ENCODE peak calls at places on chromosomes 16 and 17, in seven cellular contexts. L is MM.1S, Z is GM23248, D is neural progenitor cell, Q is PC-3, G is OCI-LY7, K is SK-N-SH. M is an unnamed sample.

GRCh38 chr17:50850640-50851039 is 15.3 kb downstream of the WFIKKN2 start:
- DNase-seq in K (no peak), G (no peak), Z (no peak), Q (no peak), D (no peak), L (no peak), M (no peak)

GRCh38 chr16:84443166-84443802 is 61.2 kb downstream of the MEAK7 start:
- DNase-seq in G (no peak), K (no peak), Z (no peak), L (no peak), Q (no peak), D (no peak), M (no peak)

GRCh38 chr17:57600092-57600491 is 145.0 kb downstream of the CCDC182 start:
- DNase-seq in Q (no peak), G (peak), L (peak), D (no peak), Z (no peak), K (no peak), M (no peak)

GRCh38 chr17:78458739-78459335 is 80.4 kb downstream of the PGS1 start:
- DNase-seq in K (no peak), Z (no peak), G (no peak), Q (no peak), D (no peak), L (no peak), M (no peak)

GRCh38 chr16:8753411-8754054 is 43.9 kb downstream of the TMEM186 start:
- DNase-seq in Q (no peak), L (no peak), G (no peak), D (no peak), K (no peak), Z (no peak), M (no peak)

GRCh38 chr17:15463363-15463762 is 4.1 kb downstream of the CDRT4 start:
- DNase-seq in Z (peak), L (no peak), G (no peak), D (peak), K (no peak), Q (peak), M (peak)

GRCh38 chr16:58339452-58339938 is 44.7 kb upstream of the PRSS54 start:
- DNase-seq in K (peak), L (no peak), Z (peak), G (no peak), Q (peak), D (peak), M (peak)

GRCh38 chr17:81858170-81858966 is 2.0 kb downstream of the P4HB start:
- DNase-seq in L (peak), Z (peak), G (no peak), K (no peak), Q (peak), D (no peak), M (no peak)

GRCh38 chr16:80803341-80804060 is 897 bp downstream of the CDYL2 start:
- DNase-seq in D (peak), L (no peak), G (peak), K (peak), Z (peak), Q (peak), M (peak)

GRCh38 chr17:64779344-64780095 is 117.4 kb upstream of the SMURF2 start:
- DNase-seq in Z (no peak), L (no peak), D (peak), Q (peak), K (no peak), G (no peak), M (peak)

GRCh38 chr16:27867122-27868110 is 196.1 kb downstream of the GSG1L start:
- DNase-seq in D (peak), L (peak), G (peak), Q (peak), K (peak), Z (peak), M (peak)

GRCh38 chr16:8614435-8615029 is 7.0 kb upstream of the METTL22 start:
- DNase-seq in Z (no peak), K (no peak), L (no peak), D (no peak), Q (no peak), G (no peak), M (no peak)

GRCh38 chr17:29090746-29091395 is 47.9 kb downstream of the PIPOX start:
- DNase-seq in D (peak), K (peak), L (no peak), Z (no peak), Q (no peak), G (no peak), M (no peak)

GRCh38 chr17:55735784-55736405 is 13.2 kb upstream of the TMEM100 start:
- DNase-seq in L (peak), Z (peak), K (peak), D (peak), Q (peak), G (peak), M (peak)
- TF ChIP-seq EZH2phosphoT487 in L (no peak), Z (no peak), K (no peak), D (no peak), Q (no peak), G (no peak), M (no peak)

GRCh38 chr16:88941933-88942909 is 34.8 kb downstream of the CBFA2T3 start:
- DNase-seq in G (peak), Z (peak), K (peak), L (no peak), D (peak), Q (no peak), M (peak)

GRCh38 chr16:88943131-88943664 is 33.8 kb downstream of the CBFA2T3 start:
- DNase-seq in L (no peak), K (no peak), Q (no peak), G (peak), Z (no peak), D (no peak), M (no peak)

GRCh38 chr16:88939814-88940195 is 37.2 kb downstream of the CBFA2T3 start:
- DNase-seq in D (no peak), L (no peak), Z (no peak), K (no peak), Q (no peak), G (no peak), M (peak)

GRCh38 chr16:88940196-88941050 is 36.6 kb downstream of the CBFA2T3 start:
- DNase-seq in K (peak), Q (no peak), Z (peak), L (no peak), G (no peak), D (peak), M (peak)

GRCh38 chr16:88941051-88941932 is 35.7 kb downstream of the CBFA2T3 start:
- DNase-seq in Q (no peak), L (no peak), Z (peak), D (peak), G (peak), K (peak), M (peak)
- H3K27ac ChIP-seq in Q (no peak), L (no peak), Z (no peak), D (no peak), G (no peak), K (no peak), M (no peak)

GRCh38 chr16:24974859-24975258 is 40.3 kb downstream of the ARHGAP17 start:
- DNase-seq in D (no peak), G (no peak), L (no peak), Q (no peak), K (no peak), Z (no peak), M (no peak)
- H3K4me2 ChIP-seq in D (no peak), G (peak), L (no peak), Q (no peak), K (no peak), Z (no peak), M (no peak)

GRCh38 chr17:9957244-9957643 is 52.2 kb upstream of the RCVRN start:
- DNase-seq in Q (no peak), G (no peak), Z (no peak), D (no peak), L (no peak), K (no peak), M (no peak)

GRCh38 chr17:9958586-9959281 is 53.7 kb upstream of the RCVRN start:
- DNase-seq in Z (no peak), Q (no peak), D (peak), G (no peak), L (no peak), K (no peak), M (peak)

GRCh38 chr17:9956474-9957131 is 51.5 kb upstream of the RCVRN start:
- DNase-seq in D (no peak), Z (no peak), K (no peak), Q (no peak), L (no peak), G (no peak), M (no peak)

GRCh38 chr17:9959377-9959981 is 54.4 kb upstream of the RCVRN start:
- DNase-seq in Z (peak), Q (peak), D (peak), K (peak), L (no peak), G (peak), M (peak)
- TF ChIP-seq EZH2phosphoT487 in Z (no peak), Q (no peak), D (no peak), K (no peak), L (no peak), G (no peak), M (no peak)

DNA sequence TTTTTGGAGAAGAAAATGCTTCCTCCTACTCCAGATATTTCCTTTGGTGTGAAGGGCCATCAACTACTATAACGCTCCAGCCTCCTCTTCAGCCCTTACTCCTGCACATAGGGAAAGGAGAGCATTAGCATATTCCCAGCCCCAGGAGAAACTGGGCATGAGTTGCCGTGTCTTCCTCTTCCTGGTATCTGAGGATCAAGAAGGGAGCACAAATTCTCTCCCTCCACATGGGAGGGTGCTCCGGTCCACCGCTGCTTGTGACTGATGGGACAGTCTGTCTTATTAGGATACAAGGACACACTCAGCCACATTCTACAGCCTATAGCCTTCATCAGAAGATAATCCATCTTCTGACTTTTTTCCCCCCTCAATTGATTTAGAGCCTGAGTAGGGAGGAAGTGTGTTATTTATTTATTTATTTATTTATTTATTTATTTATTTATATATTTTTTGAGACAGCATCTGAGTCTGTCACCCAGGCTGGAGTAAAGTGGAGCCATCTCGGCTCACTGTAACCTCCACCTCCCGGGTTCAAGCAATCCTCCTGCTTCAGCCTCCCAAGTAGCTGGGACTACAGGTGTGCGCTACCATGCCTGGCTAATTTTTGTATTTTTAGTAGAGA is 16.6 kb upstream of the CYB5B start:
- DNase-seq in L (no peak), Z (no peak), Q (no peak), G (no peak), K (no peak), D (no peak), M (no peak)
- H3K27ac ChIP-seq in L (no peak), Z (no peak), Q (no peak), G (no peak), K (no peak), D (no peak), M (no peak)

DNA sequence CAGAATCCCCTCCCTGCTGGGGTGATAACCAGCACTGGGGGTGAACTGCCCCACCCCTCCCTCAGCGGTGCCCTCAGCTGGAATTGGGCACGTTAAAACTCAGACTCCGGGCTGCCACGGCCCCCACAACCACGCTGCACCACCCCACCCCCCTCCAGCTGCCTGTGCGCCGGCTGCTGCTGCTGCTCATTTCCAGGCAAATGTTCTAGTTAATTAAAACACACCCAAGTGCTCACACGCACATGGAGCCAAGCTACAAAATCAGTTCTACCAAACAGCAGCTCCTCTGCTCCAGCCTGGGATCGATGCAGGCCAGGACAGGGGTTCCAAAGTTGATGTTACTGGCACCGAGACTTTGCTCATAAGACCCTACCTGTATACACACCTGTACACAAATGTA is 180.5 kb downstream of the ZNF423 start:
- DNase-seq in L (no peak), D (no peak), Z (peak), G (no peak), Q (no peak), K (no peak), M (no peak)
- H3K4me2 ChIP-seq in L (no peak), D (no peak), Z (no peak), G (no peak), Q (no peak), K (no peak), M (no peak)

GRCh38 chr17:83065660-83066542 is 13.5 kb upstream of the METRNL start:
- DNase-seq in Q (no peak), K (no peak), G (no peak), Z (no peak), L (no peak), D (no peak), M (no peak)

GRCh38 chr17:83067071-83067717 is 12.2 kb upstream of the METRNL start:
- DNase-seq in G (no peak), Q (no peak), K (no peak), L (no peak), Z (no peak), D (no peak), M (no peak)

GRCh38 chr17:83068641-83069570 is 10.5 kb upstream of the METRNL start:
- DNase-seq in L (peak), Q (no peak), D (no peak), G (no peak), Z (no peak), K (no peak), M (no peak)

GRCh38 chr17:83069571-83069906 is 9.9 kb upstream of the METRNL start:
- DNase-seq in Q (no peak), Z (no peak), L (no peak), D (no peak), G (no peak), K (no peak), M (no peak)

DNA sequence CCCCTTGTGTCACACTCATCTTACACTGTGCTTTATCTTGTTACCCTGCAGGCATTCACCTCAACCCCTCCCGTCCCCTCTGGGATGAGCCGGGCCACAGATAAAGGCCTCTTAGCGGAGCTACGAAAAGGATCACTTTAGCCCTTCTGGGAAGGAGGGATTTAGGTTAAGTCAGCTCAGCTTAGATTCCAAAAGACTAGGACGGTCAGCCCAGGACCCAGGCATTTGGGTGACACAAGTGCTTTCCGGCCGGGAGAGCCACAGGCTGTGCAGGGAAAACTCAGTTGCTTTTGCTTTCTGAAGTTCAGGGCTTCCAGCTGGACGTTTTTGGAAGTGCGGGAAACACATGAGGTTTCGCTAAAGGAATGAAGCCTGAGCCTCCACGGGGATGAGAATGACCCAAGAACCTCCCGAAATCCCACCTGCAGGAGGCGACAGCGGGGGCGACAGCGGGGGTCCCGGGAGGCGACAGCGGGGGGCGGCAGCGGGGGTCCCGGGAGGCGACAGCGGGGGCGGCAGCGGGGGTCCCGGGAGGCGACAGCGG is 11.6 kb upstream of the METRNL start:
- DNase-seq in G (no peak), Z (peak), Q (peak), L (peak), K (peak), D (peak), M (no peak)
- TF ChIP-seq EZH2phosphoT487 in G (no peak), Z (no peak), Q (no peak), L (no peak), K (no peak), D (no peak), M (no peak)

M was measured in GM23338.